ENCODE peak calls at places on chromosomes 16 and 17, in five cellular contexts. One of them, this sample, is unnamed.
A peak's percentile ranks its signal among the peaks of the same experiment; 100 is the strongest.

GRCh38 chr17:28227278-28228108 is 91.5 kb upstream of the TMEM97 start:
- DNase-seq in A549: peak; percentile 94
- DNase-seq in tibial nerve: no peak
- DNase-seq in H54: peak; percentile 44
- DNase-seq in HepG2: no peak
- DNase-seq in this sample: peak; percentile 85

GRCh38 chr16:25443994-25444393 is 186.3 kb upstream of the ZKSCAN2 start:
- DNase-seq in A549: no peak
- DNase-seq in tibial nerve: no peak
- DNase-seq in H54: no peak
- DNase-seq in HepG2: no peak
- DNase-seq in this sample: no peak

GRCh38 chr16:79597277-79597676 is 3.3 kb downstream of the MAF start:
- DNase-seq in A549: no peak
- DNase-seq in tibial nerve: no peak
- DNase-seq in H54: no peak
- DNase-seq in HepG2: no peak
- DNase-seq in this sample: no peak

GRCh38 chr16:4591706-4592470 is 22.8 kb downstream of the UBALD1 start:
- DNase-seq in A549: no peak
- DNase-seq in tibial nerve: no peak
- DNase-seq in H54: no peak
- DNase-seq in HepG2: no peak
- DNase-seq in this sample: no peak

GRCh38 chr16:47043200-47043599 is 69.7 kb upstream of the DNAJA2 start:
- DNase-seq in A549: no peak
- DNase-seq in tibial nerve: no peak
- DNase-seq in H54: no peak
- DNase-seq in HepG2: no peak
- DNase-seq in this sample: no peak

GRCh38 chr17:18146259-18146658 is 37.4 kb upstream of the ALKBH5 start:
- DNase-seq in A549: no peak
- DNase-seq in tibial nerve: no peak
- DNase-seq in H54: no peak
- DNase-seq in HepG2: no peak
- DNase-seq in this sample: no peak

GRCh38 chr17:58316260-58316960 is 12.2 kb downstream of the TSPOAP1 start:
- DNase-seq in A549: no peak
- DNase-seq in tibial nerve: no peak
- DNase-seq in H54: no peak
- DNase-seq in HepG2: no peak
- DNase-seq in this sample: no peak

GRCh38 chr17:35023538-35023937 is 40.0 kb downstream of the RFFL start:
- DNase-seq in A549: no peak
- DNase-seq in tibial nerve: no peak
- DNase-seq in H54: no peak
- DNase-seq in HepG2: no peak
- DNase-seq in this sample: peak; percentile 33

GRCh38 chr17:40622509-40622928 is 25.1 kb downstream of the SMARCE1 start:
- DNase-seq in A549: no peak
- DNase-seq in tibial nerve: no peak
- DNase-seq in H54: no peak
- DNase-seq in HepG2: no peak
- DNase-seq in this sample: no peak

GRCh38 chr16:89958596-89958995 is 10.0 kb downstream of the DEF8 start:
- DNase-seq in A549: no peak
- DNase-seq in tibial nerve: no peak
- DNase-seq in H54: no peak
- DNase-seq in HepG2: no peak
- DNase-seq in this sample: no peak

GRCh38 chr17:5832886-5833285 is 237.3 kb upstream of the WSCD1 start:
- DNase-seq in A549: peak; percentile 66
- DNase-seq in tibial nerve: no peak
- DNase-seq in H54: peak; percentile 15
- DNase-seq in HepG2: peak; percentile 37
- DNase-seq in this sample: no peak

GRCh38 chr17:66884931-66885330 is 50.0 kb downstream of the CACNG5 start:
- DNase-seq in A549: no peak
- DNase-seq in tibial nerve: no peak
- DNase-seq in H54: no peak
- DNase-seq in HepG2: no peak
- DNase-seq in this sample: no peak

GRCh38 chr17:37358098-37358829 is 17.5 kb upstream of the C17orf78 start:
- DNase-seq in A549: peak; percentile 82
- DNase-seq in tibial nerve: no peak
- DNase-seq in H54: peak; percentile 53
- DNase-seq in HepG2: peak; percentile 81
- DNase-seq in this sample: peak; percentile 68

DNA sequence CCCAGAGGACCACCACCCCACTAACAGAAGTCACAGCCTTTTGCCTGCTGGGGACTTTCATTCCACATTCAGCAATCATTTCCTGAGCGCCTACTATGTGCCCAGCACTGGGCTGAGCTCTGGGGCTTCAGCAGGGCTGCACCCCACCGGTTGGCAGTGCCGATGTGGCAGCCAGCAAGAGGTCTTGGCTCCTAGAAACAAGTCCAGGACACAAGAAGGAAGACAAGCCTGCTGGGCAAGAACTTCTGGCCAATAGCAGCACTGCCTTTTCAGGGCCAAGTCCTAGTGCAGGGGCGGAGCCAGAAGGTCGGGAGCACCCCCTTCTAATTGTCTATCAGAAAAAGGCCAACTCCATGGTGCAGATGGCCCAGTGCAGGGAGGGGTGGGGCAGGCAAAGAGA is 13.0 kb upstream of the HOXB9 start:
- DNase-seq in A549: no peak
- DNase-seq in tibial nerve: no peak
- DNase-seq in H54: no peak
- DNase-seq in HepG2: no peak
- DNase-seq in this sample: no peak
- TF ChIP-seq POLR2A in A549: no peak
- TF ChIP-seq POLR2A in tibial nerve: no peak
- TF ChIP-seq POLR2A in H54: no peak
- TF ChIP-seq POLR2A in HepG2: no peak
- TF ChIP-seq POLR2A in this sample: no peak

DNA sequence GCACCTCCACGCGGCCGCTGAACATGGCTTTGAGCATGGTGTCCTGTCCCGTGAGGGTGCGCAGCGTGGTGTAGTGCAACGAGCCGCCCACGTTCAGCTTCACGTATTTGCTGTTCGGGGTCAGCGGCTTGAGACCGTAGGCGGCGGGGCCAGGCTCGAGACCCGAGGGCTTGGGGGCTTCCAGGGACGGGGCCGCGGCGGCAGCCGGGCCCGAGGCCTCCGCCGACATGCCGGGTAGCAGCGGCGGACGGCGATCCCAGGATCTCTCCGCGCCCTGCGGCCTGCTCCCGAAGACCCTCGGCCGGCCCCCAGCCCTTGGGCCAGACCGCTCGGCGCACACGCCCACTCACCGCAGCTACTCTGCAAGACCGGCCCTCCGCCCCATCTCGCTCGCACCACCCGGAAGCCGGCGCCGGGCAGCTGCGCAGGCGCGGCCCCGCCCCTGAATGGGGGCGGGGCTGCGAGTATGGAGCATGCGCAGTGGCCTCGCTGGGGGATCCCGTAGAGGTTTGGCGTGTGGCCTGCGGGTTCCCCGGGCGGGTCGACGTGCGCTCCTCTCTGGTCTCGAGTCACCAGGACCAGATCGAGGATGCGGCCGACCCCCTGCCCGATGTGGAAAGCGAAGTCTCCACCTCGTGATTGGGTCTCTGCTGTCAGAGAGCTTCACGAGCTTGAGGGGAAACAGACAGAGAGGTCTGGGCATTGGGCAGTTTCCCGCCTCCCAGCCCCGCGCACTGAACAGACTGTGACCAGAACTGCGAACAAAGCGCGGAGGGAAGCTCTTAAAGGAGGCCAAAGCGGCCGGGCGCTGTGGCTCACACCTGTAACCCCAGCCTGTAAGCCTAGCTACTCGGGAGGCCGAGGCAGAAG is at the start of gene KCTD13:
- DNase-seq in A549: peak; percentile 97
- DNase-seq in tibial nerve: peak; percentile 73
- DNase-seq in H54: peak; percentile 94
- DNase-seq in HepG2: peak; percentile 82
- DNase-seq in this sample: peak; percentile 82
- TF ChIP-seq POLR2A in A549: peak; percentile 96
- TF ChIP-seq POLR2A in tibial nerve: peak; percentile 76
- TF ChIP-seq POLR2A in H54: peak; percentile 92
- TF ChIP-seq POLR2A in HepG2: peak; percentile 99
- TF ChIP-seq POLR2A in this sample: peak; percentile 90

GRCh38 chr16:81515721-81516120 is 71.1 kb downstream of the CMIP start:
- DNase-seq in A549: no peak
- DNase-seq in tibial nerve: no peak
- DNase-seq in H54: no peak
- DNase-seq in HepG2: no peak
- DNase-seq in this sample: no peak
- TF ChIP-seq POLR2A in A549: no peak
- TF ChIP-seq POLR2A in tibial nerve: no peak
- TF ChIP-seq POLR2A in H54: no peak
- TF ChIP-seq POLR2A in HepG2: no peak
- TF ChIP-seq POLR2A in this sample: no peak

DNA sequence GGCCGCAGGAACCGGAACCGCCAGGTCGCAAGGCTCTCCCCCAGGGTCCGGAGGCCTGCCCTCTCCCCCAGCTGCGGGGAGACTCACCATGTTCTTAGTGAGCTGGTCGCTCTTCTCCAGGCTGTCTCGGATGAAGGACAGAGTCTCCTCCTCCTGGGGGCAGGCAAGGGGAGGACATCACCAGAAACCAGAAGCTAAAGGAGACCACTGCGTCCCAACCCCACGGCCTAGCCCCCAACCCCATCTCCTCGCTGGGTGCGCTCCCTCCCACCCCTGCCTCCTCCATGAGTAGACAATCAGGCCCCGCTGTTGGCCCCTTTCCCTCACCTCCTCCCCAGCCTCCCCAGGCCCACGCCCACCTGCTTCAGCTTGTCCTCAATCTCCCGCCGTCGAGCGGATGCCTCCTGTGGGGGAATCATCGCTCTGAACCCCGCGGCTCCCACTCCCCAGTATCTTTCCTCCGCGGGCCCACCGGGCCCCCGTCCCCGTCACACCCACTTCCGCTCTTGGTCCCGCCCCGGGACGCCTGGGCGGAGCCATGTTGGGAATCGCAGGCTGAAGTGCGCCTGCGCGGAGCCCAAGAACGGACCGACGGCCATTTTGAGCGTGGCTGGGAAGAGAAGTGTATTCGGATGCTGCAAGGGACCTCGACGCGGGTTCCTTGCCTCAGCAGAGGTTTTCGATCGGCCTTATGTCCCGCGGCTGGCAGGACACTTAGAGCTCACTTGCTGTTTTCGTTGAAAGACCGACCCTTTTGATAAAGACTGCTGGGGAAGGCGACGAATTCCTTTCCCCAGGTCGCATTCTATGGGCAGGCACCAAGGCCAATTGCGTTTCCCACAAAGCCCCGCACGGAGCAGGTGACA is at the start of gene EXOC7:
- DNase-seq in A549: peak; percentile 95
- DNase-seq in tibial nerve: peak; percentile 88
- DNase-seq in H54: peak; percentile 97
- DNase-seq in HepG2: peak; percentile 92
- DNase-seq in this sample: peak; percentile 90
- TF ChIP-seq POLR2A in A549: peak; percentile 85
- TF ChIP-seq POLR2A in tibial nerve: no peak
- TF ChIP-seq POLR2A in H54: peak; percentile 65
- TF ChIP-seq POLR2A in HepG2: peak; percentile 97
- TF ChIP-seq POLR2A in this sample: peak; percentile 74

DNA sequence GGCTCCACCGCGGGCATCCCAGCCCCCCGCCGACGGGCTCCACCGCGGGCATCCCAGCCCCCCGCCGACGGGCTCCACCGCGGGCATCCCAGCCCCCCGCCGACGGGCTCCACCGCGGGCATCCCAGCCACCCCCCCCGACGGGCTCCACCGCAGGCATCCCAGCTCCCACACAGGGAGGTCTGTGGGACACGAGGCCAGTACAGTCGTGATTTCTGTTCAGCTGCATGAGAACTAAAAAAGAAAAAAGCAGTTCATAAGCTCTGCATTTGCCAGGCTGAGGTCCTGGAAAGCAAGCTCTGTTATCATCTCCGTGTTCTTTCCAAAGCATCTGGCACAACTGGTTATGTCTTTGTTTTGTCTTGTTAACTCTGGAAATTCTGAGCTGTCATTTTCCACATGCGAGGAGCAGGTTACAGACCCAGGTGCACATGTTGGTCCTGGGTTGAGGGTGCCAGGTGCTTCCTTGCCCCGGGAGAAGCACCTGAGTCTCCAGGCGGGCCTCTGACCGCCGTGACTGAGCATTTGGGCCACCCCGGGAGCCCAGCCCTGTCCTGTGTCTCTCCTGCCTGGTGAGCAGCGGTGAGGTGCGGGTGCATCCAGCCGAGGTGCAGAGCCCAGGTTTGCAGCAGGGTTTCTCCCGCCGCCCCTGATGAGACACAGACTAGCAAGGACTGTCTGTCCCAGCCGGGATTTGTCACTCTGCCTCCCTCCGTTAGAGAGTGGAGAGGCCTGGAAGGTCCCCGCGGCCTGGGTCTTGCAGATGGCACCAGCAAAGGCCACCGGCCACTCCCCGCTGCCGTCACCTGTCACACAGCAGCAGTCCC is 9.9 kb upstream of the WFIKKN1 start:
- DNase-seq in A549: no peak
- DNase-seq in tibial nerve: no peak
- DNase-seq in H54: no peak
- DNase-seq in HepG2: no peak
- DNase-seq in this sample: no peak
- TF ChIP-seq POLR2A in A549: no peak
- TF ChIP-seq POLR2A in tibial nerve: no peak
- TF ChIP-seq POLR2A in H54: no peak
- TF ChIP-seq POLR2A in HepG2: no peak
- TF ChIP-seq POLR2A in this sample: no peak

This sample was measured in prostate gland.